ENCODE peak calls at places on chromosomes 5 and 9, in seven cellular contexts. One of them, this sample, is unnamed.

GRCh38 chr5:107948377-107948776 is 277.6 kb upstream of the EFNA5 start:
- DNase-seq in SK-MEL-5: no peak
- DNase-seq in mesenchymal stem cell: no peak
- DNase-seq in right atrium auricular region: no peak
- DNase-seq in stimulated activated CD4-positive, alpha-beta T cell treated with anti-CD3 and anti-CD28 coated beads, Interleukin-1b, Interleukin-23, amount 100 ng/mL, for 24 hours: no peak
- DNase-seq in mesendoderm: no peak
- DNase-seq in anterior cingulate cortex: no peak
- DNase-seq in this sample: no peak

GRCh38 chr9:85727500-85727899 is 14.3 kb downstream of the AGTPBP1 start:
- DNase-seq in SK-MEL-5: no peak
- DNase-seq in mesenchymal stem cell: no peak
- DNase-seq in right atrium auricular region: no peak
- DNase-seq in stimulated activated CD4-positive, alpha-beta T cell treated with anti-CD3 and anti-CD28 coated beads, Interleukin-1b, Interleukin-23, amount 100 ng/mL, for 24 hours: no peak
- DNase-seq in mesendoderm: peak
- DNase-seq in anterior cingulate cortex: no peak
- DNase-seq in this sample: no peak

GRCh38 chr5:34848230-34848629 is 9.3 kb downstream of the TTC23L start:
- DNase-seq in SK-MEL-5: no peak
- DNase-seq in mesenchymal stem cell: no peak
- DNase-seq in right atrium auricular region: no peak
- DNase-seq in stimulated activated CD4-positive, alpha-beta T cell treated with anti-CD3 and anti-CD28 coated beads, Interleukin-1b, Interleukin-23, amount 100 ng/mL, for 24 hours: no peak
- DNase-seq in mesendoderm: no peak
- DNase-seq in anterior cingulate cortex: no peak
- DNase-seq in this sample: no peak

GRCh38 chr5:124538196-124538595 is 208.2 kb downstream of the ZNF608 start:
- DNase-seq in SK-MEL-5: peak
- DNase-seq in mesenchymal stem cell: no peak
- DNase-seq in right atrium auricular region: no peak
- DNase-seq in stimulated activated CD4-positive, alpha-beta T cell treated with anti-CD3 and anti-CD28 coated beads, Interleukin-1b, Interleukin-23, amount 100 ng/mL, for 24 hours: no peak
- DNase-seq in mesendoderm: no peak
- DNase-seq in anterior cingulate cortex: no peak
- DNase-seq in this sample: no peak

GRCh38 chr9:69936427-69936826 is 107.2 kb upstream of the MAMDC2 start:
- DNase-seq in SK-MEL-5: no peak
- DNase-seq in mesenchymal stem cell: peak
- DNase-seq in right atrium auricular region: no peak
- DNase-seq in stimulated activated CD4-positive, alpha-beta T cell treated with anti-CD3 and anti-CD28 coated beads, Interleukin-1b, Interleukin-23, amount 100 ng/mL, for 24 hours: no peak
- DNase-seq in mesendoderm: no peak
- DNase-seq in anterior cingulate cortex: no peak
- DNase-seq in this sample: peak

GRCh38 chr9:16743375-16743774 is 127.1 kb downstream of the BNC2 start:
- DNase-seq in SK-MEL-5: no peak
- DNase-seq in mesenchymal stem cell: no peak
- DNase-seq in right atrium auricular region: no peak
- DNase-seq in stimulated activated CD4-positive, alpha-beta T cell treated with anti-CD3 and anti-CD28 coated beads, Interleukin-1b, Interleukin-23, amount 100 ng/mL, for 24 hours: no peak
- DNase-seq in mesendoderm: no peak
- DNase-seq in anterior cingulate cortex: no peak
- DNase-seq in this sample: no peak

GRCh38 chr9:123099042-123099441 is 65.6 kb downstream of the GPR21 start:
- DNase-seq in SK-MEL-5: no peak
- DNase-seq in mesenchymal stem cell: no peak
- DNase-seq in right atrium auricular region: no peak
- DNase-seq in stimulated activated CD4-positive, alpha-beta T cell treated with anti-CD3 and anti-CD28 coated beads, Interleukin-1b, Interleukin-23, amount 100 ng/mL, for 24 hours: no peak
- DNase-seq in mesendoderm: no peak
- DNase-seq in anterior cingulate cortex: no peak
- DNase-seq in this sample: no peak

GRCh38 chr5:94021246-94021645 is 279.8 kb upstream of the POU5F2 start:
- DNase-seq in SK-MEL-5: peak
- DNase-seq in mesenchymal stem cell: peak
- DNase-seq in right atrium auricular region: no peak
- DNase-seq in stimulated activated CD4-positive, alpha-beta T cell treated with anti-CD3 and anti-CD28 coated beads, Interleukin-1b, Interleukin-23, amount 100 ng/mL, for 24 hours: no peak
- DNase-seq in mesendoderm: no peak
- DNase-seq in anterior cingulate cortex: no peak
- DNase-seq in this sample: peak

GRCh38 chr5:104914536-104915070 is 1352.0 kb upstream of the NUDT12 start:
- DNase-seq in SK-MEL-5: no peak
- DNase-seq in mesenchymal stem cell: no peak
- DNase-seq in right atrium auricular region: no peak
- DNase-seq in stimulated activated CD4-positive, alpha-beta T cell treated with anti-CD3 and anti-CD28 coated beads, Interleukin-1b, Interleukin-23, amount 100 ng/mL, for 24 hours: no peak
- DNase-seq in mesendoderm: no peak
- DNase-seq in anterior cingulate cortex: no peak
- DNase-seq in this sample: peak

GRCh38 chr5:59428391-59428790 is 465.1 kb downstream of the PDE4D start:
- DNase-seq in SK-MEL-5: no peak
- DNase-seq in mesenchymal stem cell: no peak
- DNase-seq in right atrium auricular region: no peak
- DNase-seq in stimulated activated CD4-positive, alpha-beta T cell treated with anti-CD3 and anti-CD28 coated beads, Interleukin-1b, Interleukin-23, amount 100 ng/mL, for 24 hours: no peak
- DNase-seq in mesendoderm: no peak
- DNase-seq in anterior cingulate cortex: no peak
- DNase-seq in this sample: no peak

GRCh38 chr5:72456391-72457060 is 50.7 kb downstream of the ZNF366 start:
- DNase-seq in SK-MEL-5: no peak
- DNase-seq in mesenchymal stem cell: no peak
- DNase-seq in right atrium auricular region: no peak
- DNase-seq in stimulated activated CD4-positive, alpha-beta T cell treated with anti-CD3 and anti-CD28 coated beads, Interleukin-1b, Interleukin-23, amount 100 ng/mL, for 24 hours: no peak
- DNase-seq in mesendoderm: no peak
- DNase-seq in anterior cingulate cortex: no peak
- DNase-seq in this sample: no peak

GRCh38 chr9:136014928-136015633 is 53.9 kb upstream of the UBAC1 start:
- DNase-seq in SK-MEL-5: no peak
- DNase-seq in mesenchymal stem cell: no peak
- DNase-seq in right atrium auricular region: no peak
- DNase-seq in stimulated activated CD4-positive, alpha-beta T cell treated with anti-CD3 and anti-CD28 coated beads, Interleukin-1b, Interleukin-23, amount 100 ng/mL, for 24 hours: no peak
- DNase-seq in mesendoderm: no peak
- DNase-seq in anterior cingulate cortex: no peak
- DNase-seq in this sample: no peak

GRCh38 chr9:95720496-95720895 is 155.0 kb upstream of the ERCC6L2 start:
- DNase-seq in SK-MEL-5: no peak
- DNase-seq in mesenchymal stem cell: no peak
- DNase-seq in right atrium auricular region: no peak
- DNase-seq in stimulated activated CD4-positive, alpha-beta T cell treated with anti-CD3 and anti-CD28 coated beads, Interleukin-1b, Interleukin-23, amount 100 ng/mL, for 24 hours: no peak
- DNase-seq in mesendoderm: no peak
- DNase-seq in anterior cingulate cortex: no peak
- DNase-seq in this sample: no peak

GRCh38 chr5:943201-943873 is 50.7 kb downstream of the TRIP13 start:
- DNase-seq in SK-MEL-5: no peak
- DNase-seq in mesenchymal stem cell: no peak
- DNase-seq in right atrium auricular region: no peak
- DNase-seq in stimulated activated CD4-positive, alpha-beta T cell treated with anti-CD3 and anti-CD28 coated beads, Interleukin-1b, Interleukin-23, amount 100 ng/mL, for 24 hours: no peak
- DNase-seq in mesendoderm: no peak
- DNase-seq in anterior cingulate cortex: no peak
- DNase-seq in this sample: no peak

GRCh38 chr9:124698265-124698664 is 72.8 kb downstream of the NR6A1 start:
- DNase-seq in SK-MEL-5: no peak
- DNase-seq in mesenchymal stem cell: peak
- DNase-seq in right atrium auricular region: no peak
- DNase-seq in stimulated activated CD4-positive, alpha-beta T cell treated with anti-CD3 and anti-CD28 coated beads, Interleukin-1b, Interleukin-23, amount 100 ng/mL, for 24 hours: no peak
- DNase-seq in mesendoderm: peak
- DNase-seq in anterior cingulate cortex: no peak
- DNase-seq in this sample: peak

This sample was measured in foreskin keratinocyte.